ENCODE peak calls at places on chromosomes 2 and 18, in four cellular contexts. U is MCF 10A, H is lower leg skin, T is right lobe of liver. W is an unnamed sample.

GRCh38 chr18:41660654-41661053 is 294.4 kb upstream of the PIK3C3 start:
- DNase-seq in U (no peak), H (no peak), T (no peak), W (no peak)

GRCh38 chr2:67839668-67840067 is 223.1 kb downstream of the C1D start:
- DNase-seq in U (no peak), H (no peak), T (no peak), W (no peak)

GRCh38 chr2:28082131-28082530 is 191.6 kb downstream of the BABAM2 start:
- DNase-seq in U (no peak), H (no peak), T (no peak), W (no peak)

GRCh38 chr2:16005819-16006536 is 65.6 kb downstream of the MYCN start:
- DNase-seq in U (peak), H (no peak), T (no peak), W (peak)

GRCh38 chr2:85954918-85955420 is 66.2 kb upstream of the ST3GAL5 start:
- DNase-seq in U (no peak), H (no peak), T (no peak), W (peak)

GRCh38 chr2:149489452-149489851 is 98.1 kb downstream of the MMADHC start:
- DNase-seq in U (no peak), H (no peak), T (no peak), W (no peak)

GRCh38 chr2:86337235-86338099 is at the start of gene REEP1:
- DNase-seq in U (no peak), H (peak), T (no peak), W (no peak)

GRCh38 chr2:161004379-161004778 is 155.8 kb upstream of the TANK start:
- DNase-seq in U (peak), H (no peak), T (no peak), W (no peak)

GRCh38 chr18:70333757-70334156 is 44.9 kb downstream of the SOCS6 start:
- DNase-seq in U (peak), H (no peak), T (no peak), W (peak)

GRCh38 chr18:55018602-55019001 is 59.3 kb upstream of the CCDC68 start:
- DNase-seq in U (peak), H (no peak), T (no peak), W (no peak)

GRCh38 chr2:27753744-27754588 is 17.6 kb upstream of the MRPL33 start:
- DNase-seq in U (peak), H (peak), T (peak), W (peak)

GRCh38 chr2:179226203-179226960 is 38.2 kb downstream of the SESTD1 start:
- DNase-seq in U (no peak), H (no peak), T (peak), W (no peak)

GRCh38 chr2:196431076-196431475 is 208.4 kb upstream of the CCDC150 start:
- DNase-seq in U (no peak), H (no peak), T (no peak), W (no peak)

GRCh38 chr18:46939337-46939963 is 22.0 kb downstream of the KATNAL2 start:
- DNase-seq in U (peak), H (no peak), T (no peak), W (no peak)

GRCh38 chr2:220847587-220847986 is 724.5 kb downstream of the EPHA4 start:
- DNase-seq in U (peak), H (no peak), T (no peak), W (no peak)

GRCh38 chr18:1039421-1039820 is 134.8 kb downstream of the ADCYAP1 start:
- DNase-seq in U (no peak), H (no peak), T (no peak), W (no peak)

GRCh38 chr2:39497077-39497867 is 60.2 kb upstream of the MAP4K3 start:
- DNase-seq in U (no peak), H (no peak), T (no peak), W (no peak)

GRCh38 chr2:20052229-20052871 is 922 bp upstream of the LAPTM4A start:
- DNase-seq in U (no peak), H (no peak), T (no peak), W (no peak)

GRCh38 chr2:222733846-222734689 is 62.6 kb downstream of the MOGAT1 start:
- DNase-seq in U (no peak), H (no peak), T (no peak), W (no peak)

GRCh38 chr2:86223098-86223681 is 23.9 kb downstream of the MRPL35 start:
- DNase-seq in U (no peak), H (peak), T (no peak), W (no peak)

GRCh38 chr2:26630669-26631360 is 10.4 kb downstream of the CIB4 start:
- DNase-seq in U (no peak), H (no peak), T (no peak), W (no peak)

GRCh38 chr2:209208211-209208610 is 215.6 kb upstream of the MAP2 start:
- DNase-seq in U (peak), H (peak), T (no peak), W (peak)

GRCh38 chr2:70182689-70183088 is 8.1 kb downstream of the C2orf42 start:
- DNase-seq in U (no peak), H (no peak), T (no peak), W (no peak)
- TF ChIP-seq CTCF in U (no peak), H (no peak), T (no peak), W (no peak)

DNA sequence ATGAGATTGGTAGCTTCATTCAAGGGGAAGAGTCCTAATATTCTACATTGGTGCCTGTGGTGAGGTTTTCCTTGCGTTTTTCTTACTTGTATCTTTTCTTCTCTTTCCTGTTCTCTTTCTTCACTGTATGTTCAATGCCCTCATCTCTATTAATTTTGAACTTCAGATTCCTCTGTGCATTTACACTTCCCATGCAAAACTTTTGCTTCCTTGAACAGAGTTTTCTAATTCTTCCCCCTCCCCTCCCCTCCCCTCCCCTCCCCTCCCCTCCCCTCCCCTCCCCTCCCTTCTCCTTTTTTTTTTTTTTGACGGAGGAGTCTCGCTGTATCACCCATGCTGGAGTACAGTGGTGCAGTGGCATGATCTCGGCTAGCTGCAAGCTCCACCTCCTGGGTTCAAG is 388.3 kb downstream of the LRRTM1 start:
- DNase-seq in U (no peak), H (no peak), T (no peak), W (no peak)
- TF ChIP-seq CTCF in U (no peak), H (no peak), T (no peak), W (no peak)

GRCh38 chr2:97355887-97356286 is 233.8 kb downstream of the ANKRD36B start:
- DNase-seq in U (peak), H (peak), T (no peak), W (no peak)
- TF ChIP-seq CTCF in U (no peak), H (no peak), T (no peak), W (no peak)

GRCh38 chr18:6570581-6571238 is 156.0 kb upstream of the L3MBTL4 start:
- DNase-seq in U (no peak), H (no peak), T (no peak), W (no peak)
- TF ChIP-seq CTCF in U (no peak), H (no peak), T (no peak), W (no peak)

W was measured in lung.